ENCODE peak calls at places on chromosomes 4 and X, in six cellular contexts. One of them, this sample, is unnamed.

GRCh38 chrX:47644557-47645091 is 5.7 kb downstream of the ELK1 start:
- DNase-seq in uterus: no peak
- DNase-seq in lower leg skin: no peak
- DNase-seq in mammary epithelial cell: peak; percentile 16
- DNase-seq in right lobe of liver: no peak
- DNase-seq in astrocyte: no peak
- DNase-seq in this sample: no peak

GRCh38 chr4:16967722-16968121 is 69.3 kb upstream of the LDB2 start:
- DNase-seq in mammary epithelial cell: no peak
- DNase-seq in uterus: peak; percentile 68
- DNase-seq in right lobe of liver: no peak
- DNase-seq in lower leg skin: peak; percentile 88
- DNase-seq in astrocyte: peak; percentile 44
- DNase-seq in this sample: no peak

GRCh38 chr4:4559596-4559995 is 17.7 kb upstream of the STX18 start:
- DNase-seq in astrocyte: peak; percentile 72
- DNase-seq in lower leg skin: no peak
- DNase-seq in uterus: no peak
- DNase-seq in right lobe of liver: no peak
- DNase-seq in mammary epithelial cell: peak; percentile 57
- DNase-seq in this sample: no peak

GRCh38 chr4:101708640-101709039 is 81.9 kb upstream of the BANK1 start:
- DNase-seq in mammary epithelial cell: no peak
- DNase-seq in lower leg skin: no peak
- DNase-seq in astrocyte: no peak
- DNase-seq in right lobe of liver: no peak
- DNase-seq in uterus: no peak
- DNase-seq in this sample: no peak

GRCh38 chrX:2789569-2789968 is 37.7 kb downstream of the XG start:
- DNase-seq in lower leg skin: no peak
- DNase-seq in astrocyte: no peak
- DNase-seq in uterus: no peak
- DNase-seq in mammary epithelial cell: no peak
- DNase-seq in right lobe of liver: no peak
- DNase-seq in this sample: no peak

GRCh38 chr4:116215622-116216021 is 869.8 kb downstream of the TRAM1L1 start:
- DNase-seq in astrocyte: no peak
- DNase-seq in mammary epithelial cell: no peak
- DNase-seq in uterus: no peak
- DNase-seq in lower leg skin: no peak
- DNase-seq in right lobe of liver: no peak
- DNase-seq in this sample: no peak

GRCh38 chrX:46831620-46832327 is 5.1 kb upstream of the RP2 start:
- DNase-seq in lower leg skin: no peak
- DNase-seq in mammary epithelial cell: peak; percentile 68
- DNase-seq in astrocyte: peak; percentile 51
- DNase-seq in right lobe of liver: no peak
- DNase-seq in uterus: no peak
- DNase-seq in this sample: no peak

GRCh38 chr4:82833696-82834313 is 35.2 kb upstream of the SCD5 start:
- DNase-seq in lower leg skin: no peak
- DNase-seq in mammary epithelial cell: peak; percentile 69
- DNase-seq in uterus: no peak
- DNase-seq in astrocyte: peak; percentile 84
- DNase-seq in right lobe of liver: no peak
- DNase-seq in this sample: peak; percentile 63

GRCh38 chrX:140360284-140360683 is 144.6 kb downstream of the SOX3 start:
- DNase-seq in uterus: no peak
- DNase-seq in right lobe of liver: no peak
- DNase-seq in astrocyte: no peak
- DNase-seq in mammary epithelial cell: no peak
- DNase-seq in lower leg skin: no peak
- DNase-seq in this sample: no peak

GRCh38 chr4:54015421-54016065 is 48.9 kb downstream of the CHIC2 start:
- DNase-seq in astrocyte: no peak
- DNase-seq in uterus: no peak
- DNase-seq in lower leg skin: no peak
- DNase-seq in right lobe of liver: no peak
- DNase-seq in mammary epithelial cell: no peak
- DNase-seq in this sample: no peak

GRCh38 chr4:141563721-141564120 is 72.7 kb upstream of the IL15 start:
- DNase-seq in mammary epithelial cell: peak; percentile 18
- DNase-seq in uterus: no peak
- DNase-seq in lower leg skin: no peak
- DNase-seq in astrocyte: no peak
- DNase-seq in right lobe of liver: no peak
- DNase-seq in this sample: no peak

GRCh38 chrX:23317799-23318724 is 16.6 kb upstream of the PTCHD1 start:
- DNase-seq in lower leg skin: no peak
- DNase-seq in right lobe of liver: no peak
- DNase-seq in uterus: no peak
- DNase-seq in astrocyte: no peak
- DNase-seq in mammary epithelial cell: no peak
- DNase-seq in this sample: no peak

GRCh38 chr4:16642897-16643296 is 255.5 kb downstream of the LDB2 start:
- DNase-seq in lower leg skin: no peak
- DNase-seq in uterus: no peak
- DNase-seq in right lobe of liver: no peak
- DNase-seq in mammary epithelial cell: no peak
- DNase-seq in astrocyte: no peak
- DNase-seq in this sample: no peak

GRCh38 chr4:78379991-78380739 is 171.4 kb upstream of the ANXA3 start:
- DNase-seq in mammary epithelial cell: peak; percentile 15
- DNase-seq in lower leg skin: no peak
- DNase-seq in right lobe of liver: no peak
- DNase-seq in astrocyte: peak; percentile 59
- DNase-seq in uterus: no peak
- DNase-seq in this sample: peak; percentile 87

GRCh38 chr4:183968931-183969330 is 63.8 kb downstream of the STOX2 start:
- DNase-seq in astrocyte: no peak
- DNase-seq in mammary epithelial cell: no peak
- DNase-seq in right lobe of liver: no peak
- DNase-seq in uterus: no peak
- DNase-seq in lower leg skin: no peak
- DNase-seq in this sample: no peak

GRCh38 chr4:38948551-38948950 is 80.9 kb downstream of the FAM114A1 start:
- DNase-seq in mammary epithelial cell: peak; percentile 76
- DNase-seq in uterus: peak; percentile 34
- DNase-seq in right lobe of liver: no peak
- DNase-seq in astrocyte: peak; percentile 91
- DNase-seq in lower leg skin: no peak
- DNase-seq in this sample: peak; percentile 72

GRCh38 chr4:56976283-56976877 is 1.0 kb downstream of the NOA1 start:
- DNase-seq in uterus: no peak
- DNase-seq in astrocyte: no peak
- DNase-seq in mammary epithelial cell: peak; percentile 9
- DNase-seq in right lobe of liver: no peak
- DNase-seq in lower leg skin: peak; percentile 90
- DNase-seq in this sample: no peak

GRCh38 chr4:143251781-143252180 is 67.1 kb downstream of the USP38 start:
- DNase-seq in right lobe of liver: no peak
- DNase-seq in astrocyte: peak; percentile 35
- DNase-seq in lower leg skin: no peak
- DNase-seq in mammary epithelial cell: peak; percentile 74
- DNase-seq in uterus: no peak
- DNase-seq in this sample: peak; percentile 46

GRCh38 chrX:16466640-16467432 is 183.1 kb upstream of the S100G start:
- DNase-seq in uterus: no peak
- DNase-seq in astrocyte: peak; percentile 50
- DNase-seq in mammary epithelial cell: peak; percentile 84
- DNase-seq in right lobe of liver: no peak
- DNase-seq in lower leg skin: no peak
- DNase-seq in this sample: no peak

GRCh38 chrX:85017721-85018120 is 14.0 kb downstream of the APOOL start:
- DNase-seq in lower leg skin: no peak
- DNase-seq in mammary epithelial cell: no peak
- DNase-seq in uterus: no peak
- DNase-seq in right lobe of liver: no peak
- DNase-seq in astrocyte: peak; percentile 68
- DNase-seq in this sample: no peak

GRCh38 chrX:133650262-133650661 is 235.0 kb upstream of the GPC4 start:
- DNase-seq in right lobe of liver: no peak
- DNase-seq in astrocyte: no peak
- DNase-seq in uterus: no peak
- DNase-seq in mammary epithelial cell: no peak
- DNase-seq in lower leg skin: no peak
- DNase-seq in this sample: no peak

GRCh38 chrX:71147496-71148277 is 3.0 kb downstream of the NLGN3 start:
- DNase-seq in right lobe of liver: no peak
- DNase-seq in lower leg skin: no peak
- DNase-seq in uterus: no peak
- DNase-seq in mammary epithelial cell: no peak
- DNase-seq in astrocyte: no peak
- DNase-seq in this sample: no peak

GRCh38 chr4:61200195-61200990 is at the start of gene ADGRL3:
- DNase-seq in right lobe of liver: peak; percentile 18
- DNase-seq in mammary epithelial cell: peak; percentile 56
- DNase-seq in astrocyte: peak; percentile 44
- DNase-seq in lower leg skin: peak; percentile 80
- DNase-seq in uterus: no peak
- DNase-seq in this sample: no peak

GRCh38 chrX:38929966-38930421 is 128.7 kb downstream of the MID1IP1 start:
- DNase-seq in mammary epithelial cell: peak; percentile 42
- DNase-seq in lower leg skin: no peak
- DNase-seq in astrocyte: peak; percentile 69
- DNase-seq in uterus: no peak
- DNase-seq in right lobe of liver: no peak
- DNase-seq in this sample: no peak

GRCh38 chr4:59727745-59728144 is 1472.4 kb upstream of the ADGRL3 start:
- DNase-seq in astrocyte: no peak
- DNase-seq in right lobe of liver: no peak
- DNase-seq in mammary epithelial cell: no peak
- DNase-seq in lower leg skin: no peak
- DNase-seq in uterus: no peak
- DNase-seq in this sample: no peak

GRCh38 chr4:59729321-59729720 is 1470.8 kb upstream of the ADGRL3 start:
- DNase-seq in right lobe of liver: no peak
- DNase-seq in uterus: no peak
- DNase-seq in lower leg skin: no peak
- DNase-seq in astrocyte: no peak
- DNase-seq in mammary epithelial cell: no peak
- DNase-seq in this sample: no peak

GRCh38 chr4:59728496-59728895 is 1471.6 kb upstream of the ADGRL3 start:
- DNase-seq in mammary epithelial cell: no peak
- DNase-seq in lower leg skin: no peak
- DNase-seq in right lobe of liver: no peak
- DNase-seq in uterus: no peak
- DNase-seq in astrocyte: no peak
- DNase-seq in this sample: no peak
- TF ChIP-seq CTCF in mammary epithelial cell: no peak
- TF ChIP-seq CTCF in lower leg skin: no peak
- TF ChIP-seq CTCF in right lobe of liver: no peak
- TF ChIP-seq CTCF in uterus: no peak
- TF ChIP-seq CTCF in astrocyte: no peak
- TF ChIP-seq CTCF in this sample: no peak

DNA sequence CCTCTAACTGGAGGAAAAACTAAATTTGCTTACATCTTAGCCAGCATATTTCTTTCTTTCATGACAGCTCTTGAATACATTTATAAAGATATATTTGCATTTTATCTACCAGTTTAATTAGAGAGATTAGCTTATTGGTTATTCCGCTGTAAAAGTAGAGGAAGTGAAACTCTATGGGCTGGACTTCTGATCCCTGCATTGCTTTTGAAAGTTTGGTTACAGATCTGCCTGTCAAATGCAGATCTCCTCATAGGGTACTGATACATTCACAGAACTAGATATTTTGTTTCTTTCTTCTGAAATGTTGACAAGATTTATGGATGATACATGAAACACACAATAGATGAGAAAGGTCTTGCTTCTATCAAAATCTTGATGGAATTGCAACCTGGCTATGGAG is 581.4 kb upstream of the AADAT start:
- DNase-seq in lower leg skin: no peak
- DNase-seq in uterus: no peak
- DNase-seq in mammary epithelial cell: no peak
- DNase-seq in astrocyte: no peak
- DNase-seq in right lobe of liver: no peak
- DNase-seq in this sample: no peak
- H3K4me3 ChIP-seq in lower leg skin: no peak overlapping the region
- H3K4me3 ChIP-seq in uterus: no peak overlapping the region
- H3K4me3 ChIP-seq in mammary epithelial cell: no peak overlapping the region
- H3K4me3 ChIP-seq in astrocyte: no peak overlapping the region
- H3K4me3 ChIP-seq in right lobe of liver: no peak overlapping the region
- H3K4me3 ChIP-seq in this sample: no peak overlapping the region

GRCh38 chr4:163666335-163666888 is 171.9 kb downstream of the TMA16 start:
- DNase-seq in uterus: no peak
- DNase-seq in mammary epithelial cell: no peak
- DNase-seq in lower leg skin: no peak
- DNase-seq in right lobe of liver: no peak
- DNase-seq in astrocyte: no peak
- DNase-seq in this sample: no peak

GRCh38 chr4:163663454-163664225 is 169.2 kb downstream of the TMA16 start:
- DNase-seq in uterus: no peak
- DNase-seq in right lobe of liver: no peak
- DNase-seq in lower leg skin: no peak
- DNase-seq in mammary epithelial cell: no peak
- DNase-seq in astrocyte: no peak
- DNase-seq in this sample: no peak

GRCh38 chr4:163662761-163663160 is 168.3 kb downstream of the TMA16 start:
- DNase-seq in right lobe of liver: no peak
- DNase-seq in lower leg skin: no peak
- DNase-seq in mammary epithelial cell: no peak
- DNase-seq in astrocyte: no peak
- DNase-seq in uterus: no peak
- DNase-seq in this sample: no peak

DNA sequence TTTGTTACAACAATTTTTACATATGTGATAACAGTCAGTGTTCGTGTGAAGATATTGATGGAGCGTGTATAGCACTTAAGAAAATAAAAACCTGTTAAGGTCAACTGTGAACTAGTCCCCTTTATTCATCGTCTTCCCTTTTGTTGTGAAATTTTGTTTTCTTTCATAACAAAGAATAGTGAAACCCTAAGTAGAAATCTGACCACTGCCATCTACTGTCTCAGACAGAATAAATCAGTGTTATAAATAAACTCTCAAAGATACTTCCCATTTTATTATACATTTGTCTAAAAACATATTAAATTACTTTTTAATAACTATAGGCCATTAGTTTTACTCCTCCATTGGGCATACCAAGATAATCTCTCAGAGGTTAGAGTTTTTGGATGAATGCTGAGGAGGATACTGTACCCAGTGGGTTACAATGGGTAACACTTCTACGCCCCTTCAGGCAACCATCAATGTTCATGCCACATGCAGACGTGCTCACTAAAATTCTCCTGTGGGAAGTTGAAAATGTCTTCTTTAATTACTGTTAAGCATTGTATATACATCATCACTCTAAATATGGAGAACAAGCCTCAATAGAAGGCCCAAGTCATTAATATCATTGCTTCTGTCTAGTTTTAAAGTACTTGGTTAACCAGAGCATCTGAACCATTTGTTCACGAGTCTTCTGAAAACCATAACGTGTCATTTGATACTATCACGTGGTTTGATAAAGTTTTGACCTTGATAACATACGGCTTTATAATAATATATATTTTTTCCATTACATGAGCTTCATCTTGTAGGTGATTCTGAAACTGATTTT is 171.2 kb downstream of the TMA16 start:
- DNase-seq in lower leg skin: no peak
- DNase-seq in uterus: no peak
- DNase-seq in right lobe of liver: no peak
- DNase-seq in mammary epithelial cell: no peak
- DNase-seq in astrocyte: no peak
- DNase-seq in this sample: no peak
- TF ChIP-seq CTCF in lower leg skin: no peak
- TF ChIP-seq CTCF in uterus: no peak
- TF ChIP-seq CTCF in right lobe of liver: no peak
- TF ChIP-seq CTCF in mammary epithelial cell: no peak
- TF ChIP-seq CTCF in astrocyte: no peak
- TF ChIP-seq CTCF in this sample: no peak

GRCh38 chr4:7066493-7066892 is 1.4 kb downstream of the GRPEL1 start:
- DNase-seq in mammary epithelial cell: no peak
- DNase-seq in lower leg skin: no peak
- DNase-seq in astrocyte: no peak
- DNase-seq in right lobe of liver: no peak
- DNase-seq in uterus: no peak
- DNase-seq in this sample: no peak
- H3K4me3 ChIP-seq in mammary epithelial cell: peak overlapping the region; percentile 61
- H3K4me3 ChIP-seq in lower leg skin: no peak overlapping the region
- H3K4me3 ChIP-seq in astrocyte: peak overlapping the region; percentile 72
- H3K4me3 ChIP-seq in right lobe of liver: peak overlapping the region; percentile 89
- H3K4me3 ChIP-seq in uterus: no peak overlapping the region
- H3K4me3 ChIP-seq in this sample: peak overlapping the region; percentile 81

This sample was measured in retinal pigment epithelial cell.